ENCODE peak calls at places on chromosomes 3 and 15, in eight cellular contexts. One of them, this sample, is unnamed.

GRCh38 chr15:72315706-72316370 is 4.1 kb downstream of the CELF6 start:
- DNase-seq in heart left ventricle: no peak
- DNase-seq in sigmoid colon: no peak
- DNase-seq in breast epithelium: no peak
- DNase-seq in adrenal gland: peak; percentile 54
- DNase-seq in Peyer's patch: no peak
- DNase-seq in stomach: no peak
- DNase-seq in gastrocnemius medialis: no peak
- DNase-seq in this sample: no peak

GRCh38 chr15:55742498-55742926 is 440 bp downstream of the PRTG start:
- DNase-seq in heart left ventricle: peak; percentile 30
- DNase-seq in Peyer's patch: no peak
- DNase-seq in gastrocnemius medialis: no peak
- DNase-seq in breast epithelium: no peak
- DNase-seq in sigmoid colon: peak; percentile 72
- DNase-seq in adrenal gland: peak; percentile 59
- DNase-seq in stomach: no peak
- DNase-seq in this sample: no peak

GRCh38 chr15:41714291-41714690 is 54.1 kb downstream of the MGA start:
- DNase-seq in heart left ventricle: no peak
- DNase-seq in Peyer's patch: no peak
- DNase-seq in sigmoid colon: no peak
- DNase-seq in adrenal gland: no peak
- DNase-seq in breast epithelium: no peak
- DNase-seq in stomach: no peak
- DNase-seq in gastrocnemius medialis: no peak
- DNase-seq in this sample: no peak

GRCh38 chr3:15368561-15369135 is 36.3 kb upstream of the SH3BP5 start:
- DNase-seq in adrenal gland: no peak
- DNase-seq in heart left ventricle: no peak
- DNase-seq in breast epithelium: no peak
- DNase-seq in gastrocnemius medialis: no peak
- DNase-seq in stomach: no peak
- DNase-seq in sigmoid colon: no peak
- DNase-seq in Peyer's patch: no peak
- DNase-seq in this sample: no peak

GRCh38 chr3:141064255-141064926 is 13.2 kb downstream of the SPSB4 start:
- DNase-seq in Peyer's patch: no peak
- DNase-seq in breast epithelium: no peak
- DNase-seq in adrenal gland: peak; percentile 13
- DNase-seq in heart left ventricle: no peak
- DNase-seq in gastrocnemius medialis: no peak
- DNase-seq in sigmoid colon: peak; percentile 40
- DNase-seq in stomach: no peak
- DNase-seq in this sample: peak; percentile 49

GRCh38 chr3:119323401-119324107 is 29.4 kb downstream of the ARHGAP31 start:
- DNase-seq in gastrocnemius medialis: no peak
- DNase-seq in adrenal gland: no peak
- DNase-seq in Peyer's patch: peak; percentile 34
- DNase-seq in breast epithelium: no peak
- DNase-seq in heart left ventricle: no peak
- DNase-seq in sigmoid colon: no peak
- DNase-seq in stomach: no peak
- DNase-seq in this sample: no peak

GRCh38 chr3:42827654-42828053 is 18.4 kb downstream of the ACKR2 start:
- DNase-seq in heart left ventricle: no peak
- DNase-seq in breast epithelium: no peak
- DNase-seq in stomach: no peak
- DNase-seq in gastrocnemius medialis: no peak
- DNase-seq in sigmoid colon: no peak
- DNase-seq in Peyer's patch: no peak
- DNase-seq in adrenal gland: no peak
- DNase-seq in this sample: no peak

GRCh38 chr3:19016846-19017245 is 131.5 kb upstream of the KCNH8 start:
- DNase-seq in breast epithelium: no peak
- DNase-seq in Peyer's patch: no peak
- DNase-seq in stomach: no peak
- DNase-seq in adrenal gland: no peak
- DNase-seq in sigmoid colon: no peak
- DNase-seq in heart left ventricle: no peak
- DNase-seq in gastrocnemius medialis: no peak
- DNase-seq in this sample: no peak

GRCh38 chr3:50015918-50016317 is 72.8 kb upstream of the RBM5 start:
- DNase-seq in heart left ventricle: no peak
- DNase-seq in Peyer's patch: no peak
- DNase-seq in adrenal gland: no peak
- DNase-seq in stomach: no peak
- DNase-seq in gastrocnemius medialis: no peak
- DNase-seq in breast epithelium: no peak
- DNase-seq in sigmoid colon: no peak
- DNase-seq in this sample: no peak

GRCh38 chr3:148646126-148646660 is 51.5 kb upstream of the AGTR1 start:
- DNase-seq in gastrocnemius medialis: no peak
- DNase-seq in heart left ventricle: no peak
- DNase-seq in breast epithelium: no peak
- DNase-seq in Peyer's patch: no peak
- DNase-seq in adrenal gland: no peak
- DNase-seq in stomach: no peak
- DNase-seq in sigmoid colon: no peak
- DNase-seq in this sample: no peak

GRCh38 chr3:148654433-148654832 is 43.3 kb upstream of the AGTR1 start:
- DNase-seq in gastrocnemius medialis: no peak
- DNase-seq in sigmoid colon: no peak
- DNase-seq in heart left ventricle: no peak
- DNase-seq in adrenal gland: no peak
- DNase-seq in breast epithelium: no peak
- DNase-seq in Peyer's patch: no peak
- DNase-seq in stomach: no peak
- DNase-seq in this sample: no peak

GRCh38 chr3:148643389-148643840 is 54.3 kb upstream of the AGTR1 start:
- DNase-seq in heart left ventricle: no peak
- DNase-seq in sigmoid colon: no peak
- DNase-seq in adrenal gland: no peak
- DNase-seq in Peyer's patch: no peak
- DNase-seq in gastrocnemius medialis: no peak
- DNase-seq in stomach: no peak
- DNase-seq in breast epithelium: no peak
- DNase-seq in this sample: no peak

GRCh38 chr3:148648685-148649352 is 48.9 kb upstream of the AGTR1 start:
- DNase-seq in Peyer's patch: no peak
- DNase-seq in adrenal gland: no peak
- DNase-seq in gastrocnemius medialis: no peak
- DNase-seq in heart left ventricle: no peak
- DNase-seq in sigmoid colon: no peak
- DNase-seq in breast epithelium: no peak
- DNase-seq in stomach: no peak
- DNase-seq in this sample: no peak
- H3K4me3 ChIP-seq in Peyer's patch: no peak overlapping the region
- H3K4me3 ChIP-seq in adrenal gland: no peak overlapping the region
- H3K4me3 ChIP-seq in gastrocnemius medialis: no peak overlapping the region
- H3K4me3 ChIP-seq in heart left ventricle: no peak overlapping the region
- H3K4me3 ChIP-seq in sigmoid colon: no peak overlapping the region
- H3K4me3 ChIP-seq in breast epithelium: no peak overlapping the region
- H3K4me3 ChIP-seq in stomach: no peak overlapping the region
- H3K4me3 ChIP-seq in this sample: no peak overlapping the region

DNA sequence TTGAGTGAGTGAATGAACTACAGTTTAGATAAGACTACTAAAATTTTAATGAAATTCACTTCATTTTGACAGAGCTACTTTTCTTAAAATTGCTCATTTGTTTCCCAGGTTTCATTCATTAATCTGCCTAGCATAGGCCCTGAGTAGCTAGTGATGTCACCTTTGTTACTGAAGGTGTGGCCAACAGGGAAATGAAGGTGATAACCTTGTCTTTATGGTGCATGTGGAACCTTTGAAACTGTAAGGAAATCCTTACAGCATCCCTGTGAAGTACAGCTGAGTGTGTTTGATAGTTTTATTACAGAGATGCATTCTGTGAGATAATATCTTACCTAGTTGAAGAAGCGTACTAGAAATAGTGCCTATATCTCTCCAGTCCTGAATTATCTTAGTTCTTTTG is 112.9 kb downstream of the AKAP13 start:
- DNase-seq in sigmoid colon: no peak
- DNase-seq in breast epithelium: no peak
- DNase-seq in stomach: no peak
- DNase-seq in adrenal gland: no peak
- DNase-seq in heart left ventricle: no peak
- DNase-seq in gastrocnemius medialis: no peak
- DNase-seq in Peyer's patch: no peak
- DNase-seq in this sample: no peak
- TF ChIP-seq POLR2A in sigmoid colon: no peak
- TF ChIP-seq POLR2A in breast epithelium: no peak
- TF ChIP-seq POLR2A in stomach: no peak
- TF ChIP-seq POLR2A in adrenal gland: no peak
- TF ChIP-seq POLR2A in heart left ventricle: no peak
- TF ChIP-seq POLR2A in gastrocnemius medialis: no peak
- TF ChIP-seq POLR2A in Peyer's patch: no peak
- TF ChIP-seq POLR2A in this sample: no peak

GRCh38 chr15:77784361-77785292 is 151.9 kb upstream of the LINGO1 start:
- DNase-seq in sigmoid colon: no peak
- DNase-seq in breast epithelium: no peak
- DNase-seq in stomach: no peak
- DNase-seq in heart left ventricle: no peak
- DNase-seq in adrenal gland: peak; percentile 54
- DNase-seq in Peyer's patch: no peak
- DNase-seq in gastrocnemius medialis: no peak
- DNase-seq in this sample: no peak
- H3K4me3 ChIP-seq in sigmoid colon: no peak overlapping the region
- H3K4me3 ChIP-seq in breast epithelium: no peak overlapping the region
- H3K4me3 ChIP-seq in stomach: no peak overlapping the region
- H3K4me3 ChIP-seq in heart left ventricle: no peak overlapping the region
- H3K4me3 ChIP-seq in adrenal gland: no peak overlapping the region
- H3K4me3 ChIP-seq in Peyer's patch: no peak overlapping the region
- H3K4me3 ChIP-seq in gastrocnemius medialis: no peak overlapping the region
- H3K4me3 ChIP-seq in this sample: no peak overlapping the region

DNA sequence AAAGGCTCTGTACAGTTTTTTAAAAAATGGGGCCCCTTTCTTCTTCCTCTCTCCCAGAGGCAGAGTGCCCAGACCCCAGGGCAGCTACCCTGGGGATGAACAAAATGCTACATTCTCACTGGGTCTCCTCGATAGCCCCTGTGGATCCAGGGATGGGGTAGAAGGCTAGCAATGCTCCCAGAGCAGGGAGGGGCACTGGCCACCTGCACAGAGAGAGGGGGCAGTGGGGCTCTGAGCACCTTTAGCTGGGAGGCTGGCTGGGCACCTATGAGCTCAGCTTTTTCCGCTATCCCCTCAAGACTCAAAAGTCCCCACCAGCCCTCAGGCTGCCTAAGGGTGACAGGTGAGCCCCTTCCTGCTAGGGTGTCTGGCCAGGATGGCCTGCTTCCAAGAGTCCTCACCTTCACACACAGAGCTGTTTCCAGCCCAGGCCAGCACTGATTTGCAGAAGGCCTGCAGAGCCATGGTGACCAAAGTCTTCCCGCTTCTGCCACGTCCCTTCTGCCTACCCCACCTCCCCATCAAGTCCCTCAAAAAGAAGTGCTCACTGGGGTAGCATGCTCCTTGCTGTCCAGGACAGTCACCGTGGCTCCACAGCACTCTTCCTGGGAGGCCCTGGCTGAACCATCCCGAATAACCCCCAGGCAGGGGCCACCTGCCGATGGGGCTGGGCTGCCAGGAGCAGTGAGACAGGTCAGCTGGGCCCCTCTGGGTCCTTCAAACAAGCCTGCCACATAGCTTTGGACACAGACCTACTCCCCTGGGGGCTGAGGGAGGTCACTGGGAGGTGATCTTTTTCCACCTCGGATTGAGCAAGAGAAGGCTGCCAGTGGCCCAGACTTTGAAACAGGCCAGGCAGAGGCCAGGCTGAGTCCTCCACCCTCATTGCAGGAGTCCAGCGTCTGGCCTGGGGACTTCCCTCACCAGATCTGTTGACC is 20.4 kb downstream of the BMF start:
- DNase-seq in sigmoid colon: peak; percentile 86
- DNase-seq in heart left ventricle: peak; percentile 35
- DNase-seq in adrenal gland: peak; percentile 59
- DNase-seq in Peyer's patch: no peak
- DNase-seq in gastrocnemius medialis: no peak
- DNase-seq in breast epithelium: no peak
- DNase-seq in stomach: no peak
- DNase-seq in this sample: no peak
- TF ChIP-seq POLR2A in sigmoid colon: no peak
- TF ChIP-seq POLR2A in heart left ventricle: no peak
- TF ChIP-seq POLR2A in adrenal gland: no peak
- TF ChIP-seq POLR2A in Peyer's patch: no peak
- TF ChIP-seq POLR2A in gastrocnemius medialis: no peak
- TF ChIP-seq POLR2A in breast epithelium: no peak
- TF ChIP-seq POLR2A in stomach: no peak
- TF ChIP-seq POLR2A in this sample: no peak

GRCh38 chr3:142964150-142964498 is 650 bp upstream of the PAQR9 start:
- DNase-seq in gastrocnemius medialis: no peak
- DNase-seq in sigmoid colon: no peak
- DNase-seq in Peyer's patch: no peak
- DNase-seq in stomach: no peak
- DNase-seq in heart left ventricle: peak; percentile 33
- DNase-seq in adrenal gland: no peak
- DNase-seq in breast epithelium: no peak
- DNase-seq in this sample: no peak
- H3K4me3 ChIP-seq in gastrocnemius medialis: peak overlapping the region; percentile 64
- H3K4me3 ChIP-seq in sigmoid colon: peak overlapping the region; percentile 65
- H3K4me3 ChIP-seq in Peyer's patch: peak overlapping the region; percentile 54
- H3K4me3 ChIP-seq in stomach: peak overlapping the region; percentile 68
- H3K4me3 ChIP-seq in heart left ventricle: peak overlapping the region; percentile 87
- H3K4me3 ChIP-seq in adrenal gland: no peak overlapping the region
- H3K4me3 ChIP-seq in breast epithelium: peak overlapping the region; percentile 69
- H3K4me3 ChIP-seq in this sample: no peak overlapping the region

GRCh38 chr15:71114066-71114680 is 1.1 kb upstream of the THSD4 start:
- DNase-seq in Peyer's patch: no peak
- DNase-seq in breast epithelium: no peak
- DNase-seq in sigmoid colon: no peak
- DNase-seq in gastrocnemius medialis: no peak
- DNase-seq in heart left ventricle: no peak
- DNase-seq in adrenal gland: no peak
- DNase-seq in stomach: no peak
- DNase-seq in this sample: no peak

GRCh38 chr15:71116366-71116765 is 1.1 kb downstream of the THSD4 start:
- DNase-seq in heart left ventricle: peak; percentile 45
- DNase-seq in breast epithelium: no peak
- DNase-seq in sigmoid colon: no peak
- DNase-seq in gastrocnemius medialis: no peak
- DNase-seq in Peyer's patch: no peak
- DNase-seq in adrenal gland: no peak
- DNase-seq in stomach: no peak
- DNase-seq in this sample: no peak

GRCh38 chr15:71116942-71117341 is 1.7 kb downstream of the THSD4 start:
- DNase-seq in heart left ventricle: peak; percentile 51
- DNase-seq in sigmoid colon: no peak
- DNase-seq in stomach: no peak
- DNase-seq in Peyer's patch: no peak
- DNase-seq in gastrocnemius medialis: no peak
- DNase-seq in breast epithelium: no peak
- DNase-seq in adrenal gland: no peak
- DNase-seq in this sample: no peak

GRCh38 chr15:71115567-71116351 is 488 bp downstream of the THSD4 start:
- DNase-seq in Peyer's patch: no peak
- DNase-seq in adrenal gland: peak; percentile 75
- DNase-seq in heart left ventricle: peak; percentile 54
- DNase-seq in breast epithelium: peak; percentile 64
- DNase-seq in stomach: peak; percentile 66
- DNase-seq in gastrocnemius medialis: no peak
- DNase-seq in sigmoid colon: no peak
- DNase-seq in this sample: peak; percentile 24

GRCh38 chr15:71114887-71115566 is at the start of gene THSD4:
- DNase-seq in stomach: peak; percentile 75
- DNase-seq in sigmoid colon: peak; percentile 77
- DNase-seq in heart left ventricle: peak; percentile 78
- DNase-seq in adrenal gland: peak; percentile 84
- DNase-seq in breast epithelium: peak; percentile 76
- DNase-seq in gastrocnemius medialis: peak; percentile 18
- DNase-seq in Peyer's patch: no peak
- DNase-seq in this sample: peak; percentile 92
- TF ChIP-seq POLR2A in stomach: no peak
- TF ChIP-seq POLR2A in sigmoid colon: no peak
- TF ChIP-seq POLR2A in heart left ventricle: no peak
- TF ChIP-seq POLR2A in adrenal gland: peak; percentile 21
- TF ChIP-seq POLR2A in breast epithelium: no peak
- TF ChIP-seq POLR2A in gastrocnemius medialis: no peak
- TF ChIP-seq POLR2A in Peyer's patch: no peak
- TF ChIP-seq POLR2A in this sample: no peak

This sample was measured in lower leg skin.